ENCODE peak calls at places on chromosomes 6 and 20, in five cellular contexts. G is A549, L is SK-N-SH, A is HCT116, Y is IMR-90. X is an unnamed sample.

GRCh38 chr20:621115-621756 is 11.1 kb upstream of the TCF15 start:
- DNase-seq in L (no peak), A (no peak), G (no peak), Y (peak; percentile 4), X (no peak)

GRCh38 chr6:33190504-33191107 is 1.7 kb downstream of the COL11A2 start:
- DNase-seq in A (no peak), L (no peak), G (no peak), Y (no peak), X (no peak)

GRCh38 chr6:51814418-51814817 is 273.0 kb downstream of the PKHD1 start:
- DNase-seq in Y (no peak), G (no peak), L (no peak), A (no peak), X (peak; percentile 25)

GRCh38 chr6:14068133-14068532 is 49.4 kb upstream of the CD83 start:
- DNase-seq in G (no peak), Y (peak; percentile 89), A (no peak), L (no peak), X (no peak)

GRCh38 chr6:167781066-167781767 is 45.5 kb upstream of the AFDN start:
- DNase-seq in L (no peak), G (no peak), Y (no peak), A (no peak), X (no peak)

GRCh38 chr20:11891827-11892521 is 25.7 kb upstream of the BTBD3 start:
- DNase-seq in G (peak; percentile 77), A (peak; percentile 66), Y (peak; percentile 62), L (peak; percentile 64), X (peak; percentile 77)

GRCh38 chr6:170080828-170081368 is 210.0 kb downstream of the DLL1 start:
- DNase-seq in L (no peak), Y (no peak), G (no peak), A (no peak), X (no peak)

GRCh38 chr6:107082045-107082444 is 33.3 kb downstream of the BEND3 start:
- DNase-seq in A (no peak), G (peak; percentile 11), L (no peak), Y (peak; percentile 31), X (no peak)

GRCh38 chr6:51753635-51754034 is 333.8 kb downstream of the PKHD1 start:
- DNase-seq in L (no peak), Y (no peak), A (no peak), G (no peak), X (peak; percentile 39)

GRCh38 chr20:32455901-32456701 is 98.0 kb downstream of the ASXL1 start:
- DNase-seq in L (no peak), G (no peak), Y (no peak), A (no peak), X (no peak)

GRCh38 chr6:139271056-139271455 is 20.7 kb downstream of the TXLNB start:
- DNase-seq in L (no peak), Y (peak; percentile 77), A (no peak), G (peak; percentile 9), X (no peak)

GRCh38 chr6:73610444-73611275 is 43.1 kb downstream of the SLC17A5 start:
- DNase-seq in A (peak; percentile 18), L (peak; percentile 42), G (peak; percentile 38), Y (peak; percentile 66), X (no peak)

GRCh38 chr6:46648869-46649488 is 3.6 kb downstream of the CYP39A1 start:
- DNase-seq in L (no peak), Y (no peak), A (peak; percentile 56), G (peak; percentile 41), X (no peak)

GRCh38 chr20:34998331-34998950 is 42.8 kb downstream of the MYH7B start:
- DNase-seq in L (no peak), Y (no peak), G (no peak), A (no peak), X (no peak)

GRCh38 chr6:26532699-26533523 is 5.3 kb upstream of the HMGN4 start:
- DNase-seq in G (peak; percentile 91), L (peak; percentile 74), A (peak; percentile 83), Y (peak; percentile 89), X (peak; percentile 98)

GRCh38 chr20:31842471-31843157 is 2.8 kb downstream of the FOXS1 start:
- DNase-seq in L (peak; percentile 58), Y (peak; percentile 59), G (peak; percentile 45), A (no peak), X (no peak)

GRCh38 chr6:121612916-121613315 is 177.5 kb downstream of the GJA1 start:
- DNase-seq in Y (no peak), A (no peak), G (no peak), L (no peak), X (no peak)

GRCh38 chr20:36155629-36155971 is 1.1 kb downstream of the EPB41L1 start:
- DNase-seq in Y (no peak), G (no peak), A (no peak), L (no peak), X (no peak)

GRCh38 chr20:1721687-1722512 is 64.3 kb upstream of the SIRPG start:
- DNase-seq in L (no peak), G (no peak), Y (no peak), A (no peak), X (peak; percentile 60)

GRCh38 chr6:73363537-73363875 is 1.0 kb downstream of the KHDC3L start:
- DNase-seq in L (no peak), G (no peak), Y (no peak), A (no peak), X (no peak)

GRCh38 chr20:41139227-41140093 is 2.1 kb downstream of the PLCG1 start:
- DNase-seq in Y (no peak), G (no peak), A (no peak), L (no peak), X (no peak)

GRCh38 chr20:39021748-39022147 is 59.6 kb downstream of the DHX35 start:
- DNase-seq in G (no peak), Y (no peak), A (no peak), L (no peak), X (no peak)

GRCh38 chr6:149934249-149935156 is 7.3 kb upstream of the ULBP2 start:
- DNase-seq in G (peak; percentile 65), A (peak; percentile 76), L (peak; percentile 57), Y (peak; percentile 77), X (peak; percentile 77)
- TF ChIP-seq RAD21 in G (peak; percentile 77), A (peak; percentile 96), L (peak; percentile 82), Y (peak; percentile 77), X (peak; percentile 75)

DNA sequence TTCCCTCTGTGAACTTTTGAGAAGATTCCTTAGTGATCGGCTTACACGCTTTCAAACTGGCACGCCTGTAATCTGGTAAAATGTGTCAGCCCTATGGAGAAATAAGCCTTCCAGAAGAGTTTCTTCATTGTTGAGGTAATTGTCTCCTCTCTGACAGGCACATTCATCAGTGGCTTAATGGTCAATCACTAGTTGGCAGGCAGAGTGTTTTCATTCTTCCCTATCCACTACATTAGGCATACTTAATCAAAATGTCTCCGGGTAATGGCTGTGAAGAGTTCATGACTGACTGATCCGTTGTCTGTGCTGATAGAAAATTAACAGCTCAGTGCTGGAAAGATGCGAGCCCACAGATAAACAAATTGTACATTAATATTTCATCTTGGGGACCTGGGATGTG is 31.3 kb downstream of the TSHZ2 start:
- DNase-seq in Y (no peak), A (no peak), L (no peak), G (no peak), X (no peak)
- TF ChIP-seq RAD21 in Y (no peak), A (no peak), L (peak; percentile 14), G (no peak), X (no peak)

GRCh38 chr20:50724851-50725721 is 6.3 kb upstream of the PARD6B start:
- DNase-seq in Y (peak; percentile 96), G (peak; percentile 86), L (peak; percentile 47), A (peak; percentile 91), X (no peak)
- TF ChIP-seq RAD21 in Y (peak; percentile 39), G (peak; percentile 28), L (no peak), A (no peak), X (no peak)

DNA sequence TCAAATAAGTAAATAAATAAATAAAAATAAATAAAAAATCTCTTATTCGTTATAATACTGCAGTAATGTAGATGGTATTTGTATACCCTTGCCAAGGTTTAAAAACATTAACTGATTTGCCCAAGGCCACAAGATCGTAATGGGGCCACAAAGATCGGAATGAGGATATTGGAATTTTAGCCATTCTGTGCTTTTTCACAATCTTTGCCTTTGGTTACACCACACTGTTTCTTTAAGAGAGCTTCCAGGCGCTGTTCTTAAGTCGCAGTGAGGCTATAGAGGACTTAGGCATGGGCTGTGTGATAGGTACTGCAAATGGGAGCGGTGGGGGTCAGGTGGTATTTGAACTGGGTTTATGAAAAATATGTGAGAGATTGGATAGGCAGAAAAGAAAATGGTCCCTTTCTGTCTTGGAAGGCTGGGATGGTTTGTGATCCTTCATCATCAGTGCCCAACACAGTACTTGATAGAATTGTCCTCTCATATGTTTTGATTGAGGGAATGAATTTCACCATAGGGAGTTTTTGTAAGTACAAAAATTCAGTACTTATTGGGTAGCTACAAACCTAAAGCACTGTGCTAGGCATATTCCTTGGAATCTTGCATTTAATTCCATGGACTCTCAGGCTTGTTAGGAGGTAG is 1.4 kb downstream of the NUS1 start:
- DNase-seq in Y (no peak), L (no peak), G (no peak), A (no peak), X (no peak)
- TF ChIP-seq RAD21 in Y (no peak), L (no peak), G (no peak), A (no peak), X (no peak)

GRCh38 chr6:97203343-97203742 is 79.7 kb downstream of the MMS22L start:
- DNase-seq in L (peak; percentile 39), A (no peak), G (no peak), Y (peak; percentile 53), X (no peak)
- TF ChIP-seq RAD21 in L (no peak), A (no peak), G (no peak), Y (no peak), X (no peak)

GRCh38 chr20:16367948-16368560 is 205.2 kb downstream of the KIF16B start:
- DNase-seq in A (no peak), G (no peak), L (no peak), Y (no peak), X (no peak)

GRCh38 chr20:16369441-16369840 is 203.8 kb downstream of the KIF16B start:
- DNase-seq in A (no peak), L (no peak), G (no peak), Y (no peak), X (no peak)

GRCh38 chr20:16366548-16366947 is 206.7 kb downstream of the KIF16B start:
- DNase-seq in A (no peak), G (no peak), L (no peak), Y (no peak), X (no peak)

GRCh38 chr20:16363832-16364687 is 209.2 kb downstream of the KIF16B start:
- DNase-seq in Y (no peak), A (no peak), G (no peak), L (no peak), X (no peak)

DNA sequence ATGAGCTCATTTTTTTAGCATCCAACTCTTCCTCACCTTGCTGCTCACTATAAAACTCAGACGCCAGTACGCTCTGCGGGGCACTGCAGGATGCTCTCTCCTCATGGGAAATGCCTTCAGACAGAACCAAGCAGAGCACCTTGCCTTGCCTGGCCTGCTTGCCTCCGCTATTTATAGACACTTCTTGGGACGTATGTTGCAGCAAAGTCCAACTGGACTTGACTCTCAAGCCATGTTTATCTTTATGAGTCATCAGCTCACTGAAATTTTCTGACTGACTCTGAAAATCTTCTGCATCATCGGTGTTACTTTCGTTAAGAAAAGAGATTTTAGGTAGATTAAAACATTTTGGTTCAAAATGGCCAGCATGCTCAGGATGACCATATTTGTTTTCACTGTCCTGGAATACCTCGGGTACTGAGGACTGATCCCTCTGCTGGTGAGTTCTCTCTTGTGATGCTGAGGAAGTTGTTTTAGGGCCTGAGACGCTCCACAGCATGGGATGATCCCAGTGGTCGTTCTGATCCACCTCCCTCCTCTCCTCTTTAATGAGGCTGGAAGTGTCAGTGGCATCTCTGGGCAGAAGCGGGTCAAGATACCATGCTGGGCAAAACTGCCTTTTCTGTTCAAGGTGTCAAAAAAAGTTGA is 204.5 kb downstream of the KIF16B start:
- DNase-seq in L (no peak), Y (peak; percentile 78), G (peak; percentile 69), A (no peak), X (no peak)
- TF ChIP-seq RAD21 in L (no peak), Y (no peak), G (no peak), A (no peak), X (peak; percentile 5)

GRCh38 chr6:134007077-134007476 is 45.3 kb downstream of the SLC2A12 start:
- DNase-seq in A (no peak), G (no peak), L (no peak), Y (no peak), X (no peak)
- TF ChIP-seq RAD21 in A (no peak), G (no peak), L (no peak), Y (no peak), X (no peak)

X was measured in H1.